ENCODE peak calls at places on chromosome 7, in four cellular contexts. T is fibroblast of lung, H is GM23248, E is HCT116. Z is an unnamed sample.

GRCh38 chr7:7861211-7861633 is 107.4 kb upstream of the GLCCI1 start:
- DNase-seq in T (peak; percentile 87), E (peak; percentile 7), H (peak; percentile 76), Z (peak; percentile 95)

GRCh38 chr7:32032211-32032610 is 38.0 kb downstream of the PDE1C start:
- DNase-seq in E (no peak), H (no peak), T (no peak), Z (no peak)

GRCh38 chr7:128387663-128388485 is 21.9 kb downstream of the IMPDH1 start:
- DNase-seq in H (peak; percentile 81), T (peak; percentile 52), E (peak; percentile 54), Z (peak; percentile 39)

GRCh38 chr7:150686030-150686626 is 622 bp downstream of the GIMAP2 start:
- DNase-seq in E (no peak), T (no peak), H (peak; percentile 22), Z (peak; percentile 1)

GRCh38 chr7:110835209-110835608 is 255.7 kb upstream of the LRRN3 start:
- DNase-seq in H (no peak), T (no peak), E (no peak), Z (peak; percentile 13)

GRCh38 chr7:79681454-79681853 is 228.0 kb upstream of the MAGI2 start:
- DNase-seq in T (no peak), E (no peak), H (no peak), Z (no peak)

GRCh38 chr7:30146127-30146612 is 11.4 kb downstream of the MTURN start:
- DNase-seq in E (no peak), H (no peak), T (no peak), Z (no peak)

GRCh38 chr7:66629222-66629658 is 559 bp downstream of the KCTD7 start:
- DNase-seq in T (no peak), E (no peak), H (peak; percentile 40), Z (no peak)

GRCh38 chr7:43602271-43602670 is 19.4 kb downstream of the STK17A start:
- DNase-seq in T (no peak), H (peak; percentile 26), E (no peak), Z (no peak)

GRCh38 chr7:43604251-43604650 is 21.3 kb downstream of the STK17A start:
- DNase-seq in T (no peak), E (no peak), H (no peak), Z (no peak)

GRCh38 chr7:43600046-43600445 is 17.1 kb downstream of the STK17A start:
- DNase-seq in E (no peak), H (no peak), T (no peak), Z (no peak)
- H4K20me1 ChIP-seq in E (no peaks in the 10 kb centered on the region), H (peaks cover 21% of the 10 kb centered on the region), T (no peaks in the 10 kb centered on the region), Z (peaks cover 8% of the 10 kb centered on the region)

GRCh38 chr7:2008936-2009540 is 223.7 kb downstream of the MAD1L1 start:
- DNase-seq in T (no peak), E (no peak), H (no peak), Z (no peak)
- H4K20me1 ChIP-seq in T (no peaks in the 10 kb centered on the region), E (no peaks in the 10 kb centered on the region), H (no peaks in the 10 kb centered on the region), Z (no peaks in the 10 kb centered on the region)

DNA sequence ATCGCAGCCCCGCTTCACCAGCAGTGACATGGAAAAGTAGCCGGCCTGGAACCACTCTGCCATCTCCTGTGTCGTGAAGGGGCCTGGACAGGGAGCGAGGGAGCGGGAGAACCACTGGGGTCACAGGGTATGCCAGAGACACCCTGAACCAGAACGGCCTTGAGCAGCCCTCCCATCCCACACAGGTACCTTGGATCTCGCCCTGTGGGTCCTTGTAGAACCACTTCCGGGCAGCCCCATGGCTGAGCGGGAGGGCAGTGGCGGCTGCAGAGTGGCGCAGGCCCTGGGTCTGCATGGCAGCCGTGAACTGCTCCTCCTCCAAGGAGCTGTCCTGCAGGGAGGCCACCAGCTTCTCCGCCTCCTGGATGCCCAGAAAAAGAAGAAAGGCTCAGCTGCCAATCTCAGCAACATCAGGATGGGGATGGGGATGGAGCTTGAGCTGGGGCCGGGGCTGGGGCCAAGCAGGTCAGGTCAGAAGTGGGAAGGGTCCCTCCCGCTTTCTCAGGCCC is 9.5 kb downstream of the GIGYF1 start:
- DNase-seq in H (no peak), T (no peak), E (no peak), Z (no peak)
- H4K20me1 ChIP-seq in H (no peaks in the 10 kb centered on the region), T (no peaks in the 10 kb centered on the region), E (no peaks in the 10 kb centered on the region), Z (no peaks in the 10 kb centered on the region)

DNA sequence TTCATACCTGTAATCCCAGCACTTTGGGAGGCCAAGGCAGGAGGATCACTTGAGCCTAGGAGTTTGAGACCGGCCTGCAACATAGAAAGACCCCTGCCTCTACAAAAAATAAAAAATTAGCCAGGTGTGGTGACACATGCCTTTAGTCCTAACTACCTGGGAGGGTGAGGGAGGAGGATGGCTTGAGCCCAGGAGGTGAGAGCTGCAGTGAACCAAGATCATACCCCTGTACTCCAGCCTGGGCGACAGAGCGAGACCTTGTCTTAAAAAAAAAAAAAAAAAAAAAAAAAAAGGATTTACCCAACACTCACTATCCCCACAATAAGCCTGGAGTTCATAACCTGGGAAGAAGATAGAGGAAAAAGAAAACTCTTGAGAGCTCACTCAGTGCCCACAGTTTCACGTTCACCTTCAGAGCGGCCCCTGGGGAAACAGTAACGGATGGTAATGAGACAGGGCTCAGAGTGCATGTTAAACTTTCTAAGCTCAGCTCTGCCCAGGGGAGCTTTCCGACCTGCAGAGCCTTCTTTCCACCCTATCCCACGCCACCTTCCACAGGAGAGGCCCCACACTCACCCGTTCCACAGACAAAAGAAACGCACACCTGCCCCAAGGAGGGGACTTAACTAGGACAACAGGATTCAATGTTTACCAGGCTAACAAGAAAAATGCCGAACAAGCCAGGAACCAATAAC is 259.8 kb upstream of the KLF14 start:
- DNase-seq in H (no peak), E (no peak), T (no peak), Z (no peak)
- H4K20me1 ChIP-seq in H (no peaks in the 10 kb centered on the region), E (no peaks in the 10 kb centered on the region), T (no peaks in the 10 kb centered on the region), Z (no peaks in the 10 kb centered on the region)

GRCh38 chr7:23430902-23431259 is 39.4 kb downstream of the IGF2BP3 start:
- DNase-seq in T (no peak), E (no peak), H (peak; percentile 3), Z (no peak)

GRCh38 chr7:23426876-23427275 is 43.4 kb downstream of the IGF2BP3 start:
- DNase-seq in T (peak; percentile 59), E (no peak), H (peak; percentile 4), Z (no peak)

GRCh38 chr7:23434147-23434676 is 36.1 kb downstream of the IGF2BP3 start:
- DNase-seq in T (no peak), E (no peak), H (no peak), Z (no peak)

DNA sequence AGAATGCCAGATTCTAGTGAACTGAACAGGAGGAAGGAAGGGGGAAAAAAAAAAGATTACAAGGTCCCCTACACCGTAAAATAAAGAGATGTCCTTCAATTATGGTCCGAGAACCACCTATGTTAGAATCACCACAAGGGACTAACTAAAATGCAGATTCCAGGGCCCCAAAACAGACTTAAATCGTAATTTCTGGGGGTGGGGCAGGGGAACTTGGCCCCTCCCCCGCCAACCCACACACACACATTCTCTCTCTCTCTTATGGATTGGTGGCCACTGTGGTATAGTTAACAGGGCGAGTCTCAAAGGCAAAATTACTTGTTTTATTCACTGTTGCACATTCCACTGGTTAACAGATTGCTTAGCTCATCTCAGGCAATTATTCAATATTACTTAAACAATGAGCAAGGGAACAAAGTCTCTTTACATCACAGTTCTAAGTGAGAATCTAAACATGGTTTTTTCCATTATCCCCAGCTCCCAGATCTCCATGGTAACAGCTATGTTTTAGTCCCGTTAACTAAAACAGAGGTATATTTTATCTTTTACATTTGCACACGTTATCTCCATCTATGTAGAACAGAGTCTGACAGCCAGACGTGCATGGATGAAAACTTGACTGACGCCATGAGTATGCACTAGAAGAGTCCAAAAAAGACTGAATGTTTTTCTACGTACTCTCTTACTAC is 38.6 kb downstream of the IGF2BP3 start:
- DNase-seq in E (no peak), H (no peak), T (peak; percentile 20), Z (no peak)
- H4K20me1 ChIP-seq in E (peaks cover 23% of the 10 kb centered on the region), H (no peaks in the 10 kb centered on the region), T (no peaks in the 10 kb centered on the region), Z (no peaks in the 10 kb centered on the region)

DNA sequence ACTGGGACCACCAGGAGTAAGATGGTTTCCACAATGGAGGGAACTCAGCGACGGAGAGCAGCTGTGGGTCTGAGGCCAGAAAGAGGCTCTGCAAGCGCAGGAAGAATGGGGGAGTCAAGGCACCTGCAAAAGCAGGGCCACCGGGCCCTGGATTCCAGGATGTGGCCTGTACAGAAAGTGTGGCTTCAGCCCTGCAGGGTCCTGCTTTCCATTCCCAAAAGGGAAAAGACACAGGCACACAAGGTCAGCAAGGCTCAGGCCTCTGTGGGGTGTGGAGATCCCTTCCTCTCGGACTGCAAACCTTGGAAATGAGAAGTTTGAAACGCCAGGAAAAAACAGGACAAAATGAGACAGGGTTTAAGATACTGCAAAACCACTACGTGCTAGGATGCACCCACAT is 232.5 kb downstream of the TNS3 start:
- DNase-seq in H (no peak), T (no peak), E (no peak), Z (no peak)
- H4K20me1 ChIP-seq in H (no peaks in the 10 kb centered on the region), T (no peaks in the 10 kb centered on the region), E (no peaks in the 10 kb centered on the region), Z (no peaks in the 10 kb centered on the region)

GRCh38 chr7:1849351-1849951 is 179.4 kb downstream of the ELFN1 start:
- DNase-seq in E (no peak), T (no peak), H (no peak), Z (no peak)
- H4K20me1 ChIP-seq in E (no peaks in the 10 kb centered on the region), T (no peaks in the 10 kb centered on the region), H (no peaks in the 10 kb centered on the region), Z (no peaks in the 10 kb centered on the region)

GRCh38 chr7:50141854-50142253 is 48.8 kb upstream of the ZPBP start:
- DNase-seq in T (no peak), H (no peak), E (peak; percentile 3), Z (no peak)
- H4K20me1 ChIP-seq in T (no peaks in the 10 kb centered on the region), H (no peaks in the 10 kb centered on the region), E (no peaks in the 10 kb centered on the region), Z (no peaks in the 10 kb centered on the region)

DNA sequence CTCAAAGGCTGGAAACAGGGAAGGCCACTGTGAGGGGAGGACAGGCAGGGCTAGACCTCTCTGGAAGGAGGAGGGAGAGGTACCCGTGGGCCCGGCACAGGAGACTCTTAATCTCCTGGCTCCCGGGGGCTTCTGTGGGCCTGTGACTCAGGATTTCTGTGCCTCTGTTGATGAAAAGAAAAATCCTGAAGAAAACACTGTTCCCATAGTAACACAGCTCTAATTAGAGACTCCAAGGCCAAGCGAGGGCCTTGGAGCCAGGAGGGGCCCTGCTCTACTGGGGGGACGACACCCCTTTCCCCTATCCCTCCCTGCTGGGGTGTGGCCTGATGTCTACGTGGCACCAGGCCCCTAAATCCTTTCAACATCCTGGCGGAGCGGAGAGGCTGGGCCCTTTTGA is 174.1 kb upstream of the TNRC18 start:
- DNase-seq in E (no peak), T (peak; percentile 52), H (peak; percentile 87), Z (no peak)
- H4K20me1 ChIP-seq in E (no peaks in the 10 kb centered on the region), T (no peaks in the 10 kb centered on the region), H (no peaks in the 10 kb centered on the region), Z (peaks cover 7% of the 10 kb centered on the region)

Z was measured in mammary epithelial cell.